ENCODE peak calls at places on chromosomes 7 and 10, in ten cellular contexts. H is HCT116, G is IMR-90, X is body of pancreas, Q is ovary, O is endothelial cell of umbilical vein, C is suprapubic skin, M is testis, L is GM12891, Y is spleen. V is an unnamed sample.

GRCh38 chr7:13593854-13594253 is 395.6 kb downstream of the ETV1 start:
- DNase-seq in M (no peak), Y (no peak), C (no peak), L (no peak), O (no peak), X (no peak), H (no peak), G (no peak), Q (no peak), V (no peak)

GRCh38 chr10:124724279-124725027 is 19.7 kb downstream of the FAM53B start:
- DNase-seq in M (peak), X (no peak), Q (no peak), L (no peak), Y (peak), O (no peak), H (no peak), G (no peak), C (no peak), V (no peak)

GRCh38 chr7:57653262-57653830 is 203.4 kb downstream of the ZNF716 start:
- DNase-seq in X (no peak), L (no peak), C (no peak), H (no peak), G (no peak), Q (no peak), M (no peak), O (no peak), Y (no peak), V (no peak)

GRCh38 chr10:52682766-52683165 is 89.8 kb downstream of the MBL2 start:
- DNase-seq in L (no peak), G (no peak), H (no peak), X (no peak), C (no peak), O (no peak), M (no peak), Y (no peak), Q (no peak), V (no peak)

GRCh38 chr10:86601956-86602592 is 52.3 kb upstream of the OPN4 start:
- DNase-seq in H (no peak), G (peak), L (no peak), Y (no peak), M (no peak), O (no peak), C (no peak), Q (no peak), X (no peak), V (no peak)

GRCh38 chr7:45924283-45924682 is 3.2 kb upstream of the IGFBP3 start:
- DNase-seq in H (no peak), M (no peak), Q (no peak), L (no peak), C (no peak), G (peak), X (peak), O (peak), Y (no peak), V (no peak)

GRCh38 chr10:102579206-102579790 is 65.0 kb upstream of the TRIM8 start:
- DNase-seq in Y (no peak), Q (no peak), C (no peak), O (peak), M (no peak), L (no peak), G (peak), H (no peak), X (no peak), V (no peak)

GRCh38 chr10:33542747-33543505 is 208.5 kb upstream of the NRP1 start:
- DNase-seq in Q (no peak), H (no peak), O (peak), G (peak), C (no peak), X (no peak), Y (no peak), M (no peak), L (no peak), V (no peak)

GRCh38 chr7:79287976-79288375 is 165.5 kb downstream of the MAGI2 start:
- DNase-seq in O (no peak), C (no peak), M (no peak), Q (no peak), L (no peak), X (no peak), G (peak), H (no peak), Y (no peak), V (no peak)

GRCh38 chr7:36766451-36766850 is 42.2 kb upstream of the AOAH start:
- DNase-seq in L (no peak), X (no peak), H (no peak), C (no peak), Y (no peak), O (no peak), Q (no peak), G (no peak), M (no peak), V (no peak)

GRCh38 chr7:191105-192034 is 1.0 kb upstream of the FAM20C start:
- DNase-seq in Q (peak), Y (no peak), L (no peak), H (peak), M (peak), C (no peak), O (peak), X (peak), G (peak), V (no peak)

GRCh38 chr7:193538-194256 is 1.3 kb downstream of the FAM20C start:
- DNase-seq in Y (no peak), O (peak), M (no peak), Q (no peak), C (no peak), X (no peak), L (no peak), H (no peak), G (no peak), V (no peak)

GRCh38 chr7:192701-193536 is 548 bp downstream of the FAM20C start:
- DNase-seq in C (no peak), G (peak), H (no peak), X (peak), L (no peak), O (no peak), M (no peak), Q (no peak), Y (no peak), V (peak)

GRCh38 chr7:190196-190595 is 2.2 kb upstream of the FAM20C start:
- DNase-seq in G (no peak), O (no peak), X (no peak), C (no peak), L (no peak), Y (no peak), M (no peak), Q (no peak), H (no peak), V (no peak)

GRCh38 chr7:192035-192649 is at the start of gene FAM20C:
- DNase-seq in O (peak), Y (peak), X (peak), M (peak), Q (peak), G (peak), H (peak), C (peak), L (peak), V (peak)
- TF ChIP-seq POLR2A in O (no peak), Y (no peak), X (peak), M (no peak), Q (peak), G (peak), H (peak), C (no peak), L (no peak), V (peak)

GRCh38 chr10:110681023-110681681 is 37.0 kb downstream of the RBM20 start:
- DNase-seq in Q (no peak), O (peak), C (no peak), M (peak), Y (no peak), X (peak), H (peak), L (peak), G (peak), V (no peak)

GRCh38 chr10:110682348-110682747 is 38.2 kb downstream of the RBM20 start:
- DNase-seq in H (no peak), X (no peak), Y (no peak), C (no peak), Q (no peak), M (no peak), O (no peak), G (no peak), L (no peak), V (peak)

GRCh38 chr10:110680473-110681020 is 36.4 kb downstream of the RBM20 start:
- DNase-seq in C (no peak), O (no peak), Y (no peak), L (no peak), X (no peak), Q (no peak), H (no peak), M (no peak), G (no peak), V (no peak)

GRCh38 chr10:110676016-110676415 is 31.9 kb downstream of the RBM20 start:
- DNase-seq in G (no peak), O (no peak), X (no peak), L (no peak), Y (no peak), M (no peak), C (no peak), H (no peak), Q (no peak), V (no peak)

GRCh38 chr10:110679633-110680472 is 35.7 kb downstream of the RBM20 start:
- DNase-seq in O (no peak), M (no peak), Y (no peak), G (no peak), C (no peak), Q (no peak), L (no peak), H (no peak), X (no peak), V (no peak)
- TF ChIP-seq POLR2A in O (no peak), M (no peak), Y (no peak), G (no peak), C (no peak), Q (no peak), L (no peak), H (no peak), X (no peak), V (no peak)

DNA sequence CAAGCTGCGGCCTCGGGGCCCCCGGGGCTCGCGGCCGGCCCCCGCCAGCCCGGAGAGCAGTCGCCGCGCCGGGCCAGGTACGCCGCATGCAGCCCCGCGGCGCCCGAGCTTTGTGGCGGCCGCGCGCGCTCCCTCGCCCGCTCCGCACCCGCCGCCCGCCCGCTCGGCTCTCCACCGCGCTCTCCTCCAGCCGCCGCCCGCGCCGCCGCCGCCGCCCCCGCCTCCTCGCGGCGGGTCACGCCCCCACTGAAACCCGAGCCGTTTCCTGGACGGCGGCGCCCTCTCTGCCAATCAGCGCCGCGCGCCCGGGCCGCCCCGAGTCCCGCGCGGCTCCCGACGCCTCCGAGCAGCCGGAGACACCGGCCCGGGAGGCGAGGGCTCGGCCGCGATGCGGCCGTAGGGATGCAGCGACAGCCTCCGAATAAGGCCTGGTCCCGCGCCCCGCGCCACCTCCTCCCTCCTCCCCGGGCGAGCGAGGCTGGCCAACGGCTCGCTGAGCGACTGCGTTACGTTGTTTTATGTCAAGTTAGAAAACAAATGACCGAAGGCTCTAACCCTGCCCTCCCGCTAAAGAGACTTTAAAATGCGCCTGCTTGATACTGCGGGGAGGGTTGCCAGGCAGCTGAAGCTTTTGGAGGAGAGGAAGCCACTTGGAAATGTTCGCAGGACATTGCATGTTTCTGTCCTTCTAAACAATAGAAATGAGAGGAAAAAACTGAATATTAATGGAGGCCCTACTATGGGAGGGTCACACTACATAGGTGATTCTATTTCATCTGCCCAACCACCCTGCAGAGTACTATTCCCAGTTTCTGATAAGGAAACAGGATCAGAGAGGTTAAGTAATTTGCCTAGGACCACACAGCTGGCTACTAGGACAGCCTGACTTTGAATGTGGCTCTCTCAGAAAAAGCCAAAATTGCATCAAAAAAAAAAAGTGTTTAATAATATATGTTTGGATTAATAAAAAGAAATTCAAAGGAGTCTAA is at the start of gene FGFR2:
- DNase-seq in M (peak), Q (peak), X (peak), Y (no peak), G (no peak), O (peak), C (no peak), L (peak), H (peak), V (peak)
- TF ChIP-seq POLR2A in M (no peak), Q (no peak), X (peak), Y (no peak), G (no peak), O (no peak), C (no peak), L (no peak), H (peak), V (peak)

GRCh38 chr10:5457741-5458140 is 41.6 kb downstream of the CALML5 start:
- DNase-seq in O (no peak), Q (no peak), L (no peak), X (no peak), G (no peak), M (no peak), Y (no peak), H (no peak), C (no peak), V (no peak)

GRCh38 chr10:5460468-5461200 is 38.7 kb downstream of the CALML5 start:
- DNase-seq in Y (no peak), Q (no peak), L (no peak), G (no peak), X (no peak), O (no peak), H (no peak), C (no peak), M (no peak), V (no peak)

GRCh38 chr10:5458949-5459747 is 40.2 kb downstream of the CALML5 start:
- DNase-seq in O (no peak), G (no peak), M (no peak), Q (no peak), L (no peak), C (no peak), H (no peak), Y (no peak), X (no peak), V (no peak)

GRCh38 chr10:5456563-5456962 is 42.8 kb downstream of the CALML5 start:
- DNase-seq in X (no peak), Q (no peak), M (no peak), L (no peak), Y (no peak), G (no peak), H (no peak), C (no peak), O (no peak), V (no peak)

DNA sequence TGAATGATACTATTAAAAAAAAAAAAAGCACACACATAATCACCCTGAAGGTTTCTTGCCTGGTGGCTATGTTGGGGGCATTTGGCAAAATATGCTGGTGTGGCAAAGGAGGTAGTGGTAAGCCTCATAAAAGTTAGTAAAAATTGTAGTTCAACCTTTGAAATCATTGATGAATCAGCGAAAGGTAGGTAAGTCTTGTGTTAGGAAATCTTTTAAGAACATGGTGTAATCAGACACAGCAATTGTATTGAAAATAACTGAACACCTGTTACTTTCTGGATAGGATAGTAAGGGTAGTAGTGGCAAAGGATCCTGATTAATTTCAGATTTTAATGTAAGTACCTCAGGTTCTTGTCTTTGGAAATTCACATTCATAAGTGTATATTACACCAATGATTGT is 40.9 kb downstream of the CALML5 start:
- DNase-seq in G (no peak), H (no peak), C (no peak), X (no peak), Q (no peak), M (no peak), L (no peak), O (no peak), Y (no peak), V (no peak)
- TF ChIP-seq POLR2A in G (no peak), H (no peak), C (no peak), X (no peak), Q (no peak), M (no peak), L (no peak), O (no peak), Y (no peak), V (no peak)

DNA sequence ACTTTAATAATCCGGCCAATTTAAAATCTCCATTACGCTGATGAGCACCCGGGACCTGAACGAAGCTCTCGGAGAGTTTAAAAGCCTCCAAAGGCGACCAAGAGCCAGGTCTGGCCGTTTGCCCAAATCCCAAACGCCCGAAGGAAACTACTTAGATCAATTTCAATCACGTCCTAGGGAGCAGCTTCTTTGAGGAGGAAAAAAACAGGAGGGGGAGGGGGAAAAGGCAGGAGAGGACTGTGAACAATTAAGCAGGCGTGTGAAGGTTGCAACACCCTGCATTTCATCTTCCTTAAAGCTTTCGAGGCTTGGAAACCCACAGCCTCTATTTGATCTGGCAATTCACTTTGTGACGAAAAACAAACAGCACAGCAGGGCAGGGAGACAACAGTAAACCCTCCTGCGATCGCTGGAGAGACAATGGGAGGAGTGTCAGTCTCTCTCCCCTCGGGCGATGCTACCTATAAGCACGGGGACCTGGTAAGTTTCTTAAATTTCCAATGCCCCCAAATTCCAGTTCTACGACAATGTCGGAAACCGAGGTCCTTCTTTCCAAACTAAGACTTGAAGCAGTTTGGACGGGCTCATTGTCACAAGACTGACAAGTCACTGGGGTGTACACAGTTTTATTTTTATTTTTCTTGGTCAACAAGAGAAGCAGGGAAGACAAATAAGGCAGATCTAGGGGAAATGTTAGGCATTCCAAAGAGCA is 1.1 kb downstream of the KLF6 start:
- DNase-seq in H (no peak), L (no peak), M (peak), C (no peak), Y (no peak), X (peak), Q (peak), G (peak), O (peak), V (peak)
- TF ChIP-seq POLR2A in H (no peak), L (peak), M (no peak), C (no peak), Y (no peak), X (peak), Q (no peak), G (no peak), O (no peak), V (peak)

DNA sequence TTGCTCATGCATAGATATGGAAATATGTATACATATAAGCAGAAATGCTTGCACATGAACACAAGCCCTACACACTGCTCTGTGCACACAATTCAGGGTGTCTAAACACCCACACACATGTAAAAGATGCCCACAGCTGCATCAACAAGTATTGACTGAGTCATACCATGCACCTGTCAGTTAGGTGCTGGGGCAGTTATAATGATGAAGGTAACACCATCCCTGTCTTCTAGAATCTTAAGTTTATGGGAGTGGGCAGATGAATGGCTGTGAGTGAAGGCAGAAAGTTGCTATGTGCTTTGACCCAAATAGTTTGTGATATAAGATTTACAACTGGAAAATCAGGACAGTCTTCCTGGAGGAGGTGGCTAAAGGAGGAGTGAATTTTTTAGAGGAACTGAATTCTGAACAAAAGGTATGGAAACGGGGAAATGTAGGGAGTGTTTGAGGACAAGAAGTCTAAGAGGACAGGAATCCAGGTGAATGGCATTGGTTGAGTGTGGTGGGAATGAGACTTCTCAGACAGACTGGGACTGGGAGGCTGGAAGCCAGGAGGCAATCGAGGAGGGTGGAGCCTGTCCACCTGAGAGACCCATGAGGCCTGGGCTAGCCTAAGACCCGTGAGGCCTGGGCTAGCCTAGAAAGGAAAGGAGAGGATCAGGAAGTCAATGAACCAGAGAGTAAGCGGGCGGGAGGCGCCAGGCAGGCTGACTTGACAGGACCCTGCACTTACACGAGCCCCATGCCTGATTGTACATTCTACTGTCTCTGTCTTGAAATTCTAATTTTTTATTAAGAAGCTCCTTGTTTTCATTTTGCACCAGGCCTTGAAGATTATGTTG is 20.7 kb downstream of the POLL start:
- DNase-seq in M (no peak), G (no peak), O (no peak), X (no peak), Q (no peak), H (no peak), C (no peak), L (no peak), Y (no peak), V (no peak)
- TF ChIP-seq POLR2A in M (no peak), G (no peak), O (no peak), X (no peak), Q (no peak), H (no peak), C (no peak), L (no peak), Y (no peak), V (no peak)